ENCODE peak calls at places on chromosomes 16 and 17, in five cellular contexts. S, K, L, O and Y are unnamed samples. For H3K4me1 and H3K36me3, the result is how much of the 10 kb centered on the place peaks cover.

GRCh38 chr17:81543339-81543675 is 8.8 kb downstream of the FAAP100 start:
- DNase-seq in S (no peak), O (no peak), L (no peak), K (no peak), Y (peak)

GRCh38 chr17:73286863-73287296 is 24.9 kb downstream of the CDC42EP4 start:
- DNase-seq in L (peak), K (no peak), S (no peak), O (no peak), Y (no peak)

GRCh38 chr16:87324411-87325275 is 7.5 kb upstream of the C16orf95 start:
- DNase-seq in K (no peak), S (no peak), L (no peak), O (peak), Y (no peak)

GRCh38 chr16:27401768-27402568 is at the start of gene IL21R:
- DNase-seq in K (no peak), O (peak), S (peak), L (no peak), Y (peak)

GRCh38 chr17:73478768-73479424 is 165.3 kb downstream of the SDK2 start:
- DNase-seq in K (no peak), L (no peak), S (no peak), O (no peak), Y (no peak)

GRCh38 chr17:63450551-63450950 is 4.4 kb upstream of the CYB561 start:
- DNase-seq in O (no peak), S (no peak), L (no peak), K (no peak), Y (no peak)

GRCh38 chr17:40329981-40330794 is 21.2 kb downstream of the RARA start:
- DNase-seq in S (no peak), O (no peak), K (no peak), L (peak), Y (peak)

GRCh38 chr17:27379863-27380533 is 76.2 kb upstream of the KSR1 start:
- DNase-seq in L (peak), O (peak), S (peak), K (no peak), Y (peak)

GRCh38 chr17:74147966-74148365 is 55.5 kb upstream of the RPL38 start:
- DNase-seq in O (no peak), S (no peak), K (no peak), L (no peak), Y (no peak)

GRCh38 chr17:49908782-49909714 is 59.9 kb upstream of the DLX4 start:
- DNase-seq in L (no peak), K (no peak), O (no peak), S (no peak), Y (no peak)

GRCh38 chr17:36844013-36844412 is 93.3 kb upstream of the LHX1 start:
- DNase-seq in K (no peak), L (no peak), S (no peak), O (no peak), Y (no peak)

GRCh38 chr16:53949716-53950410 is 245.9 kb downstream of the FTO start:
- DNase-seq in L (no peak), K (no peak), S (no peak), O (no peak), Y (no peak)

GRCh38 chr17:63988741-63989621 is 9.2 kb upstream of the PRR29 start:
- DNase-seq in S (no peak), O (no peak), K (no peak), L (no peak), Y (peak)

GRCh38 chr16:30084816-30085159 is 6.9 kb downstream of the TBX6 start:
- DNase-seq in O (peak), K (no peak), S (no peak), L (no peak), Y (peak)

GRCh38 chr17:35238817-35239216 is 4.1 kb upstream of the SLFN5 start:
- DNase-seq in O (no peak), S (no peak), L (no peak), K (no peak), Y (no peak)

GRCh38 chr17:40915199-40915661 is 22.2 kb downstream of the KRT23 start:
- DNase-seq in K (no peak), S (no peak), O (no peak), L (no peak), Y (no peak)

DNA sequence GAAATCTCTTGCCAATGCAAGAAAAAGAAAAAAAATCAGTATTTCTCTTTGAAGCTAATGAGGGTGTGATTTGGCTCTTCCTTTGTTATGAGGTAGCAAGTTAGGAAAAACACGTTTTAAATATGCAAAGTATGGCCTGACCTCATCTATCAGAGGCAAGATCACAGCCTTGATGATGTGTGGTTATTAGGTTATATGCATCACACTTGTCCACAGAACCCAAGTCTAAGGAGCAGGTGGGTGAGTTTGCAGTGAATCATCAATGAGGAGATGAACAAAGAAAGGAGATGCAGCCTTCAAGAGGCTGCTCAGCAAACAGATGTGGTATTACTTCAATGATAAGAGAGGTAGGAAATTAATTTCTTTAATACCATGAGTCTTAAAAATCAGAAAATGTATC is 594.8 kb upstream of the CDH5 start:
- DNase-seq in K (no peak), O (no peak), S (no peak), L (no peak), Y (no peak)
- H3K4me1 ChIP-seq in K (under half), O (under half), S (under half), L (under half), Y (under half)

GRCh38 chr17:4892063-4892410 is 7.3 kb upstream of the C17orf107 start:
- DNase-seq in S (no peak), L (no peak), O (no peak), K (no peak), Y (no peak)
- H3K36me3 ChIP-seq in S (half or more), L (under half), O (under half), K (under half), Y (half or more)

GRCh38 chr17:10262451-10262850 is 64.0 kb upstream of the GAS7 start:
- DNase-seq in S (no peak), K (no peak), O (no peak), L (no peak), Y (no peak)
- H3K4me1 ChIP-seq in S (under half), K (under half), O (under half), L (under half), Y (under half)

DNA sequence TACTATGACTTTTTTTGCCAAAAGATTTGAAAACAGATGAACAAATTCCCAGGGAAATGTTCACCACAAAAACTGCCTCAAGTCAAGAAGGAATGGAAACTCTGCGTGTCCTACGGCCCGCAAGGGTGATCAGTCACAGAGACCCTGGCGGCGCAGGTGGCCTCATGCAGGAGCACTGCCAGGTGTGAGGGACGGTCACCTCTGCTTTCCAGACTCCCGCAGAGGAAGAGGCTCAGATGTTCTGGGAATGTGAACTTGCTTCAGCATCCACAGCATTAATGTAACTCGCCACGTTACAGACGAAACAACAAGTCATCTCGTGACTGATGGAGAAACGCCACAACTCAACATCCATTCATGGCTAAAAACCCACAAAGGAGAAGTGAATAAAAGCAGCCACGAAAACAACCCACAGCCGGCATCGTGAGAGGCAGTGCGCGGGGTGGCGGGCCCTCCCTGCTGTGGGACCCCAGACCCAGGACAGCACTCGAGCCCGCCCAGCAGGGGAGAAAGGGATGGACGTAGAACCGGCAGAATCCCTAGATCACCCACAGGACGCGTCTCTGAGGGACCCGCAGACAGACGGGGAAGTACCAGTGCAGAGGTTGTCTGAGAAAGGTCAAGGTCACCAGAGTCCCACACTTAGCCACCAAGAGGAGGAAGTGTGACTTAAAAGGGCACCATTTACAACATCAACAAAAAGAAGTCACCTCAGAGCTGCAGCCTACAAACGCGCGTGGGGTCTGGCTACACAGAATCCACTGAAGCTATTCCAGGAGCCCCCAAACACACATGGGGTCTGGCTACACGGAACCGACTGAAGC is 76.9 kb upstream of the GNG13 start:
- DNase-seq in S (no peak), L (no peak), O (no peak), K (no peak), Y (no peak)
- H3K36me3 ChIP-seq in S (under half), L (under half), O (under half), K (under half), Y (under half)

DNA sequence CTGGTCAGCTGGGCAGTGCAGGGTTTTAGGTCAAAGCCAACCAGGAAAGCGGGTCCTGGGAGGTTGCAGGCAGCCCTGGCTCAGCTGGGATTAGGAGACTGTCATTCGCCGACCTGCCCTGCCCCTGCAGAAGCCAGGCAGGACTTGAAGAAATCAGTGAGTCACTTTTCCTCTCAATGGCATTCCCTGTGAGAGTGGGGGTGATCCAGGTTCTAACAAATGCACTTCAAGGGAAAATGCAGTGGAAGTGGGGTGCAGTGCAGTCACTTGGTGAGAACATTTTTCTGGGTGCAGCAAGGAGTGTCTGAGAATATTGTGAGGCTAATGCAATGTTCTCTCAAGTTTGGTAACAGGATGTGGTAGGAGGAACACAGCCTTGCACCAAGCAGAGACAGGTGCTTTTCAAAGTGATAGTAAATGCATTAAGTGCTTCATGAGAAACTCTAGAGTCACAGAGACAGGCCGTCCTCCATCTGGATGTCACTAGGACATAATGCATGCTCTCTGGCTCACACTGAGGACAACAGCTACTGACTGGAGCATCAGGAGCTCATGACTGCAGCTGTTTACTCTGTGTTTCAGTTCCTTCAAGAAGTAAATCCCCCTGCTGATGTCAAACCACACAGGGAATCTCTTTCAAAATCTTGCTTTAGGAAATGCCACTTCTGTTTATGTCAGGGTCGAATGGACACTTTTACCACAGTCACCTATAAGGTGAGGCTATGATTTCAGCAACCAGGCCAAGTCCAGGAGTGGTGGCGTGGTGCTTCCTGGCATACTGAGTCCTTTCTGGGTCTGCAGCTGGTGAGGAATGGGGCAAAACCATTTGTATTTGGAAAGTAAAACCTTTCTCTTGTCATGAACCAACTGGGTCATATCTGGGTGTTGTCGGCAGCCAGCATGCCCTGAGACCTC is 16.7 kb downstream of the CDK5R1 start:
- DNase-seq in K (no peak), S (no peak), O (no peak), L (no peak), Y (no peak)
- H3K4me1 ChIP-seq in K (under half), S (under half), O (under half), L (under half), Y (under half)

GRCh38 chr17:21010705-21011596 is 31.9 kb downstream of the USP22 start:
- DNase-seq in S (no peak), L (no peak), K (no peak), O (no peak), Y (no peak)
- H3K36me3 ChIP-seq in S (half or more), L (half or more), K (under half), O (under half), Y (half or more)